ENCODE peak calls at places on chromosomes 16 and 17, in four cellular contexts. One of them, this sample, is unnamed.
A peak's percentile ranks its signal among the peaks of the same experiment; 100 is the strongest.

GRCh38 chr17:81491193-81491592 is 21.4 kb downstream of the ACTG1 start:
- DNase-seq in activated effector memory CD4-positive, alpha-beta T cell treated with Interleukin-2 at 50 U/mL for 16 hours: no peak
- DNase-seq in AG04450: no peak
- DNase-seq in COR-L47: no peak
- DNase-seq in this sample: no peak

GRCh38 chr16:4257646-4258556 is 14.9 kb downstream of the TFAP4 start:
- DNase-seq in activated effector memory CD4-positive, alpha-beta T cell treated with Interleukin-2 at 50 U/mL for 16 hours: no peak
- DNase-seq in AG04450: no peak
- DNase-seq in COR-L47: no peak
- DNase-seq in this sample: no peak

GRCh38 chr16:273547-274421 is 2.0 kb downstream of the RGS11 start:
- DNase-seq in activated effector memory CD4-positive, alpha-beta T cell treated with Interleukin-2 at 50 U/mL for 16 hours: no peak
- DNase-seq in AG04450: no peak
- DNase-seq in COR-L47: no peak
- DNase-seq in this sample: peak; percentile 30

GRCh38 chr17:75191584-75191983 is 8.8 kb upstream of the SUMO2 start:
- DNase-seq in activated effector memory CD4-positive, alpha-beta T cell treated with Interleukin-2 at 50 U/mL for 16 hours: no peak
- DNase-seq in AG04450: no peak
- DNase-seq in COR-L47: no peak
- DNase-seq in this sample: no peak

GRCh38 chr17:45954914-45955313 is 44.1 kb upstream of the STH start:
- DNase-seq in activated effector memory CD4-positive, alpha-beta T cell treated with Interleukin-2 at 50 U/mL for 16 hours: no peak
- DNase-seq in AG04450: no peak
- DNase-seq in COR-L47: no peak
- DNase-seq in this sample: no peak

GRCh38 chr17:64008830-64009229 is 10.7 kb downstream of the PRR29 start:
- DNase-seq in activated effector memory CD4-positive, alpha-beta T cell treated with Interleukin-2 at 50 U/mL for 16 hours: no peak
- DNase-seq in AG04450: no peak
- DNase-seq in COR-L47: no peak
- DNase-seq in this sample: no peak

GRCh38 chr17:71208111-71208704 is 912.6 kb upstream of the SOX9 start:
- DNase-seq in activated effector memory CD4-positive, alpha-beta T cell treated with Interleukin-2 at 50 U/mL for 16 hours: no peak
- DNase-seq in AG04450: no peak
- DNase-seq in COR-L47: no peak
- DNase-seq in this sample: no peak

GRCh38 chr17:17859909-17860760 is 23.3 kb upstream of the SREBF1 start:
- DNase-seq in activated effector memory CD4-positive, alpha-beta T cell treated with Interleukin-2 at 50 U/mL for 16 hours: peak; percentile 55
- DNase-seq in AG04450: no peak
- DNase-seq in COR-L47: no peak
- DNase-seq in this sample: peak; percentile 69

GRCh38 chr17:75602644-75603043 is 15.0 kb downstream of the MYO15B start:
- DNase-seq in activated effector memory CD4-positive, alpha-beta T cell treated with Interleukin-2 at 50 U/mL for 16 hours: no peak
- DNase-seq in AG04450: no peak
- DNase-seq in COR-L47: no peak
- DNase-seq in this sample: no peak

GRCh38 chr17:74245145-74245817 is 28.8 kb upstream of the DNAI2 start:
- DNase-seq in activated effector memory CD4-positive, alpha-beta T cell treated with Interleukin-2 at 50 U/mL for 16 hours: no peak
- DNase-seq in AG04450: no peak
- DNase-seq in COR-L47: no peak
- DNase-seq in this sample: no peak

GRCh38 chr17:57305918-57306317 is 49.6 kb downstream of the MSI2 start:
- DNase-seq in activated effector memory CD4-positive, alpha-beta T cell treated with Interleukin-2 at 50 U/mL for 16 hours: no peak
- DNase-seq in AG04450: no peak
- DNase-seq in COR-L47: no peak
- DNase-seq in this sample: no peak

GRCh38 chr16:81461243-81461642 is 16.6 kb downstream of the CMIP start:
- DNase-seq in activated effector memory CD4-positive, alpha-beta T cell treated with Interleukin-2 at 50 U/mL for 16 hours: no peak
- DNase-seq in AG04450: no peak
- DNase-seq in COR-L47: no peak
- DNase-seq in this sample: no peak

GRCh38 chr17:62822080-62822904 is 14.2 kb upstream of the MARCHF10 start:
- DNase-seq in activated effector memory CD4-positive, alpha-beta T cell treated with Interleukin-2 at 50 U/mL for 16 hours: no peak
- DNase-seq in AG04450: no peak
- DNase-seq in COR-L47: peak; percentile 8
- DNase-seq in this sample: no peak

GRCh38 chr16:24610421-24610765 is 71.0 kb downstream of the RBBP6 start:
- DNase-seq in activated effector memory CD4-positive, alpha-beta T cell treated with Interleukin-2 at 50 U/mL for 16 hours: no peak
- DNase-seq in AG04450: no peak
- DNase-seq in COR-L47: no peak
- DNase-seq in this sample: no peak

GRCh38 chr17:80760501-80760900 is 215.9 kb downstream of the RPTOR start:
- DNase-seq in activated effector memory CD4-positive, alpha-beta T cell treated with Interleukin-2 at 50 U/mL for 16 hours: no peak
- DNase-seq in AG04450: no peak
- DNase-seq in COR-L47: peak; percentile 72
- DNase-seq in this sample: no peak

GRCh38 chr16:9311303-9311954 is 220.0 kb downstream of the HAPSTR1 start:
- DNase-seq in activated effector memory CD4-positive, alpha-beta T cell treated with Interleukin-2 at 50 U/mL for 16 hours: no peak
- DNase-seq in AG04450: no peak
- DNase-seq in COR-L47: no peak
- DNase-seq in this sample: no peak

GRCh38 chr17:43928606-43929005 is 13.7 kb downstream of the PPY start:
- DNase-seq in activated effector memory CD4-positive, alpha-beta T cell treated with Interleukin-2 at 50 U/mL for 16 hours: no peak
- DNase-seq in AG04450: no peak
- DNase-seq in COR-L47: no peak
- DNase-seq in this sample: no peak

GRCh38 chr16:72961863-72962262 is 86.1 kb downstream of the ZFHX3 start:
- DNase-seq in activated effector memory CD4-positive, alpha-beta T cell treated with Interleukin-2 at 50 U/mL for 16 hours: no peak
- DNase-seq in AG04450: no peak
- DNase-seq in COR-L47: no peak
- DNase-seq in this sample: no peak

GRCh38 chr16:46658925-46659324 is 30.1 kb downstream of the VPS35 start:
- DNase-seq in activated effector memory CD4-positive, alpha-beta T cell treated with Interleukin-2 at 50 U/mL for 16 hours: no peak
- DNase-seq in AG04450: no peak
- DNase-seq in COR-L47: no peak
- DNase-seq in this sample: no peak

This sample was measured in CD4-positive, alpha-beta memory T cell.